ENCODE peak calls at places on chromosomes 4 and X, in five cellular contexts. A is neural crest cell, L is Daoy, Z is RPMI8226, U is NCI-H1694 treated with DMSO at 0.1 percent for 48 hours. D is an unnamed sample.

GRCh38 chrX:101206471-101206870 is 13.1 kb upstream of the DRP2 start:
- DNase-seq in A (no peak), L (peak), Z (peak), U (peak), D (no peak)

GRCh38 chrX:105553118-105553517 is 269.2 kb upstream of the NRK start:
- DNase-seq in A (no peak), L (no peak), Z (no peak), U (no peak), D (no peak)

GRCh38 chr4:139337612-139338011 is 35.3 kb upstream of the NDUFC1 start:
- DNase-seq in A (no peak), L (no peak), Z (no peak), U (no peak), D (no peak)

GRCh38 chrX:9510366-9510765 is 45.5 kb downstream of the TBL1X start:
- DNase-seq in A (no peak), L (no peak), Z (no peak), U (no peak), D (no peak)

GRCh38 chr4:6658635-6659075 is 18.2 kb downstream of the MRFAP1 start:
- DNase-seq in A (no peak), L (peak), Z (no peak), U (no peak), D (no peak)

GRCh38 chr4:76984127-76984526 is 34.6 kb downstream of the SEPTIN11 start:
- DNase-seq in A (no peak), L (no peak), Z (no peak), U (no peak), D (no peak)

GRCh38 chrX:9495496-9495895 is 30.6 kb downstream of the TBL1X start:
- DNase-seq in A (no peak), L (no peak), Z (no peak), U (no peak), D (no peak)

GRCh38 chr4:158450741-158451140 is 70.9 kb upstream of the RXFP1 start:
- DNase-seq in A (no peak), L (no peak), Z (no peak), U (no peak), D (no peak)

GRCh38 chrX:11113731-11114130 is 2.6 kb downstream of the HCCS start:
- DNase-seq in A (no peak), L (no peak), Z (peak), U (no peak), D (no peak)

GRCh38 chrX:15864629-15865028 is 10.0 kb upstream of the AP1S2 start:
- DNase-seq in A (no peak), L (peak), Z (no peak), U (no peak), D (no peak)

GRCh38 chr4:135344492-135344891 is 1142.9 kb upstream of the PABPC4L start:
- DNase-seq in A (no peak), L (no peak), Z (no peak), U (no peak), D (no peak)

GRCh38 chr4:88104902-88105610 is 53.4 kb downstream of the ABCG2 start:
- DNase-seq in A (no peak), L (peak), Z (no peak), U (no peak), D (no peak)

GRCh38 chr4:123802082-123802658 is 405.6 kb downstream of the SPRY1 start:
- DNase-seq in A (no peak), L (no peak), Z (no peak), U (no peak), D (no peak)

GRCh38 chr4:76546282-76547166 is 111.5 kb downstream of the SHROOM3 start:
- DNase-seq in A (no peak), L (peak), Z (no peak), U (no peak), D (no peak)

GRCh38 chrX:40106677-40107290 is 9.0 kb upstream of the BCOR start:
- DNase-seq in A (no peak), L (no peak), Z (no peak), U (no peak), D (no peak)

GRCh38 chrX:51395807-51396728 is 63.4 kb downstream of the NUDT10 start:
- DNase-seq in A (no peak), L (peak), Z (peak), U (no peak), D (peak)

GRCh38 chr4:168654206-168655174 is 157.6 kb downstream of the PALLD start:
- DNase-seq in A (no peak), L (no peak), Z (peak), U (no peak), D (no peak)

GRCh38 chr4:6278801-6279197 is 9.1 kb downstream of the WFS1 start:
- DNase-seq in A (no peak), L (peak), Z (no peak), U (no peak), D (no peak)

GRCh38 chrX:34656467-34656841 is 631 bp downstream of the TMEM47 start:
- DNase-seq in A (peak), L (peak), Z (no peak), U (no peak), D (no peak)

GRCh38 chr4:128812360-128812958 is 3.0 kb downstream of the JADE1 start:
- DNase-seq in A (no peak), L (peak), Z (peak), U (peak), D (peak)

GRCh38 chr4:132333723-132334045 is 815.4 kb upstream of the PCDH10 start:
- DNase-seq in A (no peak), L (no peak), Z (no peak), U (no peak), D (no peak)

GRCh38 chr4:1045595-1046201 is 34.3 kb downstream of the FGFRL1 start:
- DNase-seq in A (no peak), L (no peak), Z (no peak), U (no peak), D (no peak)

GRCh38 chrX:77415161-77415560 is 32.0 kb upstream of the FGF16 start:
- DNase-seq in A (no peak), L (no peak), Z (no peak), U (no peak), D (no peak)

GRCh38 chrX:154805696-154806091 is 409 bp upstream of the MPP1 start:
- DNase-seq in A (no peak), L (no peak), Z (no peak), U (no peak), D (no peak)

GRCh38 chrX:109487640-109488039 is 5.8 kb upstream of the GUCY2F start:
- DNase-seq in A (no peak), L (no peak), Z (peak), U (no peak), D (no peak)

D was measured in ecto neural progenitor cell.